ENCODE peak calls at places on chromosomes 2 and 18, in six cellular contexts. K, Q, G, V, H and F are unnamed samples.

GRCh38 chr18:35969676-35970075 is 2.8 kb upstream of the RMP24 start:
- DNase-seq in H (no peak), Q (no peak), G (no peak), K (no peak), V (no peak), F (no peak)

GRCh38 chr2:203683932-203684556 is 22.4 kb upstream of the CD28 start:
- DNase-seq in G (peak; percentile 71), Q (peak; percentile 28), H (no peak), K (peak; percentile 92), V (no peak), F (peak; percentile 8)

GRCh38 chr18:72375628-72376027 is 168.5 kb downstream of the CBLN2 start:
- DNase-seq in V (no peak), H (no peak), Q (no peak), K (peak; percentile 28), G (no peak), F (no peak)

GRCh38 chr18:6158958-6159357 is 255.8 kb downstream of the L3MBTL4 start:
- DNase-seq in H (no peak), V (no peak), G (no peak), Q (no peak), K (no peak), F (no peak)

GRCh38 chr2:233966388-233966787 is 49.2 kb downstream of the TRPM8 start:
- DNase-seq in K (peak; percentile 10), H (no peak), Q (no peak), V (no peak), G (no peak), F (no peak)

GRCh38 chr18:48926420-48926857 is 24.3 kb downstream of the SMAD7 start:
- DNase-seq in V (no peak), H (no peak), K (no peak), G (peak; percentile 89), Q (no peak), F (no peak)

GRCh38 chr18:78739115-78739514 is 240.5 kb upstream of the SALL3 start:
- DNase-seq in K (no peak), G (no peak), H (no peak), Q (no peak), V (no peak), F (no peak)

GRCh38 chr18:5817821-5818220 is 77.5 kb downstream of the TMEM200C start:
- DNase-seq in Q (no peak), H (no peak), V (no peak), G (no peak), K (no peak), F (no peak)

GRCh38 chr2:169715379-169716228 is 18.0 kb upstream of the KLHL23 start:
- DNase-seq in G (peak; percentile 98), K (peak; percentile 41), V (no peak), H (peak; percentile 63), Q (no peak), F (no peak)

GRCh38 chr18:35661483-35662146 is 80.1 kb downstream of the GALNT1 start:
- DNase-seq in H (no peak), Q (no peak), K (no peak), V (no peak), G (peak; percentile 17), F (no peak)

GRCh38 chr2:138059967-138060635 is 95.8 kb downstream of the HNMT start:
- DNase-seq in G (peak; percentile 46), K (peak; percentile 41), H (peak; percentile 51), Q (no peak), V (no peak), F (peak; percentile 7)

GRCh38 chr2:158464426-158465281 is 7.9 kb downstream of the PKP4 start:
- DNase-seq in K (peak; percentile 16), G (peak; percentile 40), H (peak; percentile 62), Q (no peak), V (no peak), F (peak; percentile 56)

GRCh38 chr2:190180313-190181065 is 118.0 kb upstream of the MSTN start:
- DNase-seq in G (peak; percentile 86), Q (no peak), H (peak; percentile 84), K (no peak), V (peak; percentile 44), F (peak; percentile 57)

GRCh38 chr2:96114546-96114902 is 1.8 kb downstream of the ADRA2B start:
- DNase-seq in Q (no peak), V (no peak), G (no peak), H (no peak), K (no peak), F (no peak)
- H3K4me3 ChIP-seq in Q (no peak overlapping the region), V (no peak overlapping the region), G (no peak overlapping the region), H (no peak overlapping the region), K (no peak overlapping the region), F (no peak overlapping the region)

GRCh38 chr18:24934231-24934932 is 417.6 kb downstream of the ZNF521 start:
- DNase-seq in G (no peak), H (no peak), K (no peak), Q (no peak), V (no peak), F (no peak)
- TF ChIP-seq CEBPB in G (no peak), H (no peak), K (no peak), Q (no peak), V (no peak), F (no peak)

GRCh38 chr2:105070010-105070865 is 32.4 kb downstream of the MRPS9 start:
- DNase-seq in Q (no peak), K (no peak), G (no peak), H (no peak), V (no peak), F (no peak)
- H3K4me3 ChIP-seq in Q (no peak overlapping the region), K (no peak overlapping the region), G (no peak overlapping the region), H (no peak overlapping the region), V (no peak overlapping the region), F (no peak overlapping the region)

DNA sequence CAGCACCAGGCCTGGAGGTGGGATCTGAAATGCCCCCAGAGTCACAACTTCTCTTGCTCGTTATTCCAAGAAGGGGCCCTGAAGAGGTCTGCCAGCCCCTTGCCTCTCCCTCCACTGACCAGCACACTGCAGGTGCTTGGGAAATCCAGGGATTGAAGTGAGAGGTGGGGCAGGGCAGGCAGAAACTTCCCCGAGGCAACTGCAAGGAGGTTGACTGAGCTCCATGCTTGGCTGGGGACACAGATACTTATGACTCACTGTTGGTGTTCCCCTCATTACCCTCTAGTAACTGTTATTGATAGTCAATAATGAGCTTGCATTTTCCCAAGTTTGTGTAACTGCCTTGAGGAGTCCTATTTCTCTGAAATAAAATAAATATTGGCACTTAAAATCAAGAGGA is 47.5 kb downstream of the MARCO start:
- DNase-seq in H (no peak), K (no peak), Q (no peak), G (no peak), V (no peak), F (no peak)
- TF ChIP-seq CEBPB in H (no peak), K (no peak), Q (no peak), G (no peak), V (no peak), F (no peak)

DNA sequence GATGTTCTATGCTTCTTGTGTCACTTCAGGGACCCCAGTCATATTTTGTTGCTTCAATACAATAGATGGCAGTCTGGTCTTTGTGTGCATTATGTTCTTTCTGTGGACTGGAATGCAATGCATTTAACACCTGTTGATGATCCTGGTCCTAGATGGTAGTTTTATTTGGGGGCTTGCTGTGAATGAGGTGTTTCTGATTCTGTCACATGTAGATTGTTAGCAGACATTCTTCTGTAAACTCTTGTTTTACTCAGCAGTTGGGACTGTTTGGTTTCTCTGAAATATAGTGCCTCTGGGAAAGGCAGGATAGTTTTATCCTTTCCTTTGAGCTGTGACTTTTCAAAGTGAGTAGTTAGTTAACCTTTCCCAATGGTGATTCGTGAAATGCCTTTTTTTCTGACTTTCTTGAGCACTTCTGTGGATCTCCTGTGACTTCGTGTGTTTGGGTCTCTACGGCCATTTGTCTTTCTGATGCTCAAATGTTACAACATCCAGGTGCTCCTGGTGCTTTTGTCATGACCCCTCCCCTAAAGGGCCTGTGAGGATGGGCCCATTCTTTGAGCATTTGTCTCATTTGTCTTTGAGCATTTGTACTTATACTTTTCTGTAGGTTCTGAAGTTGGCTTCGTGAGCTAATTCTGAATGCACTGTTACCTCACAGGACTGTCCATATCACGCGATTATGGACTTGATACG is 20.8 kb downstream of the ADNP2 start:
- DNase-seq in K (no peak), V (no peak), Q (no peak), G (no peak), H (no peak), F (no peak)
- H3K4me3 ChIP-seq in K (no peak overlapping the region), V (no peak overlapping the region), Q (no peak overlapping the region), G (no peak overlapping the region), H (no peak overlapping the region), F (no peak overlapping the region)